ENCODE peak calls at places on chromosome 14, in eight cellular contexts. Y, S, J, G, F, R, N and U are unnamed samples.

GRCh38 chr14:68779761-68780323 is 13.0 kb downstream of the ZFP36L1 start:
- DNase-seq in Y (peak; percentile 76), S (peak; percentile 55), J (peak; percentile 94), G (peak; percentile 96), F (no peak), R (no peak), N (no peak), U (no peak)

GRCh38 chr14:99806841-99807240 is 13.6 kb downstream of the EML1 start:
- DNase-seq in Y (no peak), S (no peak), J (no peak), G (no peak), F (no peak), R (no peak), N (no peak), U (no peak)

GRCh38 chr14:52895000-52895399 is 55.9 kb downstream of the FERMT2 start:
- DNase-seq in Y (no peak), S (no peak), J (peak; percentile 15), G (no peak), F (no peak), R (no peak), N (no peak), U (no peak)

GRCh38 chr14:91402278-91403068 is 15.1 kb downstream of the CCDC88C start:
- DNase-seq in Y (no peak), S (peak; percentile 94), J (no peak), G (no peak), F (no peak), R (no peak), N (no peak), U (no peak)

GRCh38 chr14:30608533-30609006 is 13.5 kb upstream of the SCFD1 start:
- DNase-seq in Y (peak; percentile 29), S (no peak), J (no peak), G (no peak), F (no peak), R (no peak), N (no peak), U (no peak)

GRCh38 chr14:80946797-80947196 is 5.3 kb upstream of the CEP128 start:
- DNase-seq in Y (no peak), S (no peak), J (no peak), G (no peak), F (no peak), R (no peak), N (no peak), U (no peak)

GRCh38 chr14:24483604-24484252 is 24.3 kb downstream of the CMA1 start:
- DNase-seq in Y (no peak), S (no peak), J (no peak), G (no peak), F (no peak), R (no peak), N (no peak), U (peak; percentile 75)

GRCh38 chr14:35533357-35534129 is 421 bp upstream of the INSM2 start:
- DNase-seq in Y (peak; percentile 73), S (peak; percentile 60), J (no peak), G (peak; percentile 70), F (peak; percentile 96), R (no peak), N (no peak), U (peak; percentile 28)

GRCh38 chr14:29654910-29655590 is 272.6 kb downstream of the PRKD1 start:
- DNase-seq in Y (no peak), S (peak; percentile 66), J (no peak), G (no peak), F (no peak), R (no peak), N (no peak), U (no peak)

GRCh38 chr14:73457050-73457934 is 1.1 kb downstream of the NUMB start:
- DNase-seq in Y (peak; percentile 47), S (peak; percentile 43), J (no peak), G (no peak), F (peak; percentile 41), R (no peak), N (no peak), U (peak; percentile 46)

GRCh38 chr14:59631237-59631636 is 54.6 kb upstream of the CCDC175 start:
- DNase-seq in Y (peak; percentile 12), S (no peak), J (no peak), G (peak; percentile 9), F (peak; percentile 39), R (no peak), N (no peak), U (peak; percentile 7)

GRCh38 chr14:59627011-59627520 is 50.5 kb upstream of the CCDC175 start:
- DNase-seq in Y (no peak), S (no peak), J (no peak), G (no peak), F (no peak), R (no peak), N (no peak), U (no peak)

GRCh38 chr14:59632381-59632780 is 55.8 kb upstream of the CCDC175 start:
- DNase-seq in Y (peak; percentile 39), S (peak; percentile 24), J (peak; percentile 33), G (peak; percentile 20), F (peak; percentile 58), R (no peak), N (no peak), U (peak; percentile 26)

GRCh38 chr14:59629384-59630158 is 53.0 kb upstream of the CCDC175 start:
- DNase-seq in Y (no peak), S (no peak), J (no peak), G (no peak), F (peak; percentile 45), R (no peak), N (no peak), U (no peak)

DNA sequence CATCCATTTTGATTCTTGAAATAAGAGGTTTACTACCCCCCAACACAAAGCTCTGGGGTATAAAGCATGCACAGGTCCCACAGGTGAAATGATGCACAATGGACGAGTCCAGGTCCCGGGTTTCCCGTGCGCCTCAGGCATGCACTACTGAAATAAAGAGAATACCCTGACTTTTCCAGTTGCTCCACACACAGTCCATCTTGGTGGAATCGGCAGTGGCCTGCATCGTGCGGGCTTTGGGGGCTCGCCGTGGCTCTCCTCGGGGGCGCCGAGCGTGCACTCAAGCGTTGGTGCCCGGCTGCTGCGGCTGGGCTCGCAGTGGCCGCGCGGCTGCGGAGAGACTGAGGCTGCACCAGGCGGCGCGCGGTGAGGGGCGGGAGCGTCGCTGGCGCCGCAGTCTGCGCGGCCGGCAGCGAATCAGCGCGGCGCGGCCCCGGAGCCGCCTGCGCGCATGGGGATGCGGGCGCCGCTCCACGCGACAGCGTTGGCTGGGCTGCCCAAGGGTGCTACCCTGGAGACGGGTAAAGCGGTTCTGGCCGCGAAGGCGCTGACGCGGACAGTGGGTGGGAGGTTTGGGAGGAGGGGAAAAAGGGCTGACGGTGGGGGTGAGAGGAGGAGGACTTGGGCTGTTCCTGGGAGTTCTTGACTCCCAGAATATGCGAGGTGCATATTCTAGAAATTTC is 53.8 kb upstream of the CCDC175 start:
- DNase-seq in Y (no peak), S (no peak), J (no peak), G (no peak), F (peak; percentile 89), R (no peak), N (no peak), U (no peak)
- H3K4me3 ChIP-seq in Y (no peak overlapping the region), S (no peak overlapping the region), J (no peak overlapping the region), G (peak overlapping the region; percentile 16), F (peak overlapping the region; percentile 57), R (no peak overlapping the region), N (peak overlapping the region; percentile 74), U (no peak overlapping the region)

DNA sequence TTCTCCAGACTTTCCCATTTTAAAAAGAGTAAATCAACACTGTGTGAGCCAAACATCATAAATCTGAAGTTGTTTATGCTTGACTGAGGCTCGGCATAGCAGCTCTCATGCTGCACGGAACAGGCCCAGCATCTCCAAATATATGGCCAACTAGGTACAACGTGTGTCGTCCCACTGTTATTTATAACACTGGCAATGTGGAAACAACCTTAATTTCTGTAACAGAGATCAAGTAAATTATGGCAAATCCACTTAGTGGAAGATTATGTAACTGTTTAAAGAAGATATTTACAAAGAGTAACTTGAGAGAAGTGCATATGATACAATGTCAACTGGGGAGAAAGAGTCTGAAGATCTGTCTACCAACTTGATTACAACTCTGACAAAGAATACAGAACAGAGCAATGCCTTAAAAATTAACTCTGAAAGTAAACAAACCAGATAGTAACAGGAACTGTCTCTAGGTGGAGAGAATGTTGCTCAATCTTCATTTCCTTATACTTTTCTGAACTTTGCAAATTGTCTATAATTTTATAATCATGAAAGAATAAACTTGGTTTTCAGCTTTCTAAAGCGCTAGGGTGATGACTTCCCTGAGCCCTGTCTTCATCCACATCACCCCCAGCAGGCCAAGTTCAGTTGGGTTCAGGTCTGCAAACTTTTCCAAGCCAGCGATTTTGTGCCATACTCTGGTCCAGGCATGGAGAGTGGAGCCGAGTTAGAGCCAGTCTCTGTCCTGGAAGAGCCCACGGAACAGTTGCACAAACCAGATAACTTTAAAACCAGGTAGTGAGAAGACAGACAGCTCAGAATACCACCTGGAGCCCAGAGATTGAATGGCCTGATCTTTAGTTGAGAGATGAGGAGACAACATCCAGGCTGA is 44.4 kb upstream of the BDKRB2 start:
- DNase-seq in Y (peak; percentile 37), S (no peak), J (no peak), G (no peak), F (no peak), R (no peak), N (no peak), U (no peak)
- TF ChIP-seq MAX in Y (no peak), S (no peak), J (no peak), G (no peak), F (no peak), R (no peak), N (no peak), U (no peak)

GRCh38 chr14:95137804-95138167 is 19.5 kb downstream of the DICER1 start:
- DNase-seq in Y (no peak), S (peak; percentile 70), J (no peak), G (no peak), F (no peak), R (no peak), N (no peak), U (no peak)

GRCh38 chr14:95136631-95137030 is 20.7 kb downstream of the DICER1 start:
- DNase-seq in Y (no peak), S (no peak), J (no peak), G (no peak), F (no peak), R (no peak), N (no peak), U (no peak)

GRCh38 chr14:95140060-95140858 is 17.1 kb downstream of the DICER1 start:
- DNase-seq in Y (no peak), S (no peak), J (no peak), G (no peak), F (no peak), R (no peak), N (no peak), U (peak; percentile 30)

GRCh38 chr14:95137164-95137803 is 20.0 kb downstream of the DICER1 start:
- DNase-seq in Y (no peak), S (no peak), J (no peak), G (no peak), F (no peak), R (no peak), N (no peak), U (no peak)

GRCh38 chr14:95138876-95139275 is 18.5 kb downstream of the DICER1 start:
- DNase-seq in Y (no peak), S (no peak), J (no peak), G (no peak), F (no peak), R (no peak), N (no peak), U (no peak)
- H3K4me3 ChIP-seq in Y (no peak overlapping the region), S (no peak overlapping the region), J (no peak overlapping the region), G (no peak overlapping the region), F (no peak overlapping the region), R (no peak overlapping the region), N (no peak overlapping the region), U (no peak overlapping the region)

DNA sequence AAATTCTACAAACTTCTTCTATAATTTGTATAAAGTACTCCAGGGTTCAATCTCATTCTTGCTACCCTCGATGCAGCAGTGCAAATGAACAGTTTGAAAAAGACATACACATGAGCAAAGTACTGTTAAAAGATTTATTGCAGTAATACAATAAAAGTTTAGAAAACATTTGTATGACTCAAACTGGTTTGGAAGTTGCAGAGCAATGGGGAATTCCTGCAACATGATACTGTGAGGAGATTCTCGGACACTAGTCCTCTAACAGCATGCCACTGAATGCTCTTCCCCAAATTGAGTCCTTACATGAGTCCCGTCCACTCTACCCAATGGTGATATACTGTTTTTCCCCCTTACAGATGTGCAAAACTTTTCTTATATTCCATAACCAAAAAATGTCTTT is 45.4 kb downstream of the ATG14 start:
- DNase-seq in Y (no peak), S (peak; percentile 9), J (no peak), G (no peak), F (no peak), R (no peak), N (no peak), U (no peak)
- TF ChIP-seq MAX in Y (no peak), S (no peak), J (no peak), G (no peak), F (no peak), R (no peak), N (no peak), U (no peak)